ENCODE peak calls at places on chromosomes 5 and 9, in ten cellular contexts. C is stomach, X is colonic mucosa, L is suprapubic skin, D is heart right ventricle, O is esophagus squamous epithelium, P is cardiac muscle cell, M is PC-9, H is Panc1, U is GM23338. F is an unnamed sample. For H3K27me3, the result is how much of the 10 kb centered on the place peaks cover.

GRCh38 chr5:33903118-33903517 is 11.3 kb upstream of the ADAMTS12 start:
- DNase-seq in C (no peak), X (no peak), L (no peak), D (no peak), O (no peak), P (no peak), M (peak), H (no peak), U (no peak), F (no peak)

GRCh38 chr9:129962889-129963703 is 79.9 kb downstream of the FNBP1 start:
- DNase-seq in C (peak), X (peak), L (no peak), D (peak), O (peak), P (peak), M (no peak), H (no peak), U (peak), F (no peak)

GRCh38 chr9:88694625-88695024 is 159.6 kb downstream of the NXNL2 start:
- DNase-seq in C (no peak), X (no peak), L (no peak), D (peak), O (no peak), P (peak), M (no peak), H (no peak), U (no peak), F (peak)

GRCh38 chr9:91904541-91905236 is 45.3 kb downstream of the ROR2 start:
- DNase-seq in C (no peak), X (no peak), L (no peak), D (no peak), O (no peak), P (no peak), M (no peak), H (no peak), U (no peak), F (no peak)

GRCh38 chr9:98838155-98838904 is 30.9 kb downstream of the GALNT12 start:
- DNase-seq in C (no peak), X (no peak), L (no peak), D (no peak), O (no peak), P (no peak), M (no peak), H (no peak), U (no peak), F (no peak)

GRCh38 chr9:127252405-127253093 is 12.0 kb upstream of the GARNL3 start:
- DNase-seq in C (no peak), X (no peak), L (no peak), D (no peak), O (no peak), P (no peak), M (no peak), H (no peak), U (no peak), F (no peak)

GRCh38 chr9:89177401-89178161 is 1.0 kb downstream of the SHC3 start:
- DNase-seq in C (no peak), X (no peak), L (no peak), D (no peak), O (no peak), P (peak), M (no peak), H (no peak), U (peak), F (no peak)

GRCh38 chr5:79025054-79025465 is 40.0 kb upstream of the ARSB start:
- DNase-seq in C (peak), X (peak), L (peak), D (peak), O (no peak), P (peak), M (no peak), H (no peak), U (peak), F (peak)

GRCh38 chr5:9348296-9348996 is 197.4 kb downstream of the SEMA5A start:
- DNase-seq in C (no peak), X (no peak), L (no peak), D (no peak), O (no peak), P (peak), M (peak), H (no peak), U (no peak), F (no peak)

GRCh38 chr9:136114606-136115005 is 4.1 kb downstream of the TMEM250 start:
- DNase-seq in C (no peak), X (no peak), L (no peak), D (no peak), O (no peak), P (no peak), M (no peak), H (no peak), U (no peak), F (no peak)

GRCh38 chr9:91714874-91715615 is 235.0 kb downstream of the ROR2 start:
- DNase-seq in C (no peak), X (no peak), L (peak), D (no peak), O (no peak), P (no peak), M (no peak), H (no peak), U (no peak), F (no peak)

GRCh38 chr9:7161469-7161868 is 403.7 kb downstream of the KDM4C start:
- DNase-seq in C (no peak), X (no peak), L (no peak), D (no peak), O (no peak), P (no peak), M (no peak), H (no peak), U (no peak), F (no peak)

GRCh38 chr5:153640293-153640692 is 149.8 kb downstream of the GRIA1 start:
- DNase-seq in C (no peak), X (no peak), L (no peak), D (no peak), O (no peak), P (no peak), M (no peak), H (no peak), U (no peak), F (no peak)

GRCh38 chr9:38371495-38371894 is 21.0 kb upstream of the ALDH1B1 start:
- DNase-seq in C (peak), X (peak), L (peak), D (no peak), O (no peak), P (peak), M (no peak), H (peak), U (no peak), F (no peak)

GRCh38 chr5:79859588-79859987 is 131.5 kb downstream of the MTX3 start:
- DNase-seq in C (no peak), X (no peak), L (no peak), D (no peak), O (no peak), P (no peak), M (no peak), H (no peak), U (no peak), F (no peak)

GRCh38 chr9:132350861-132351315 is 3.9 kb downstream of the SETX start:
- DNase-seq in C (no peak), X (no peak), L (no peak), D (no peak), O (no peak), P (peak), M (no peak), H (no peak), U (no peak), F (no peak)

GRCh38 chr9:89247431-89248370 is 63.3 kb upstream of the CKS2 start:
- DNase-seq in C (no peak), X (no peak), L (no peak), D (no peak), O (no peak), P (peak), M (peak), H (no peak), U (peak), F (no peak)

GRCh38 chr5:61999371-61999770 is 306.6 kb upstream of the KIF2A start:
- DNase-seq in C (no peak), X (no peak), L (no peak), D (no peak), O (no peak), P (no peak), M (no peak), H (no peak), U (no peak), F (no peak)

GRCh38 chr5:107813559-107813958 is 142.8 kb upstream of the EFNA5 start:
- DNase-seq in C (no peak), X (no peak), L (no peak), D (no peak), O (no peak), P (no peak), M (no peak), H (no peak), U (no peak), F (no peak)

GRCh38 chr5:171882118-171882517 is 96.5 kb downstream of the SMIM23 start:
- DNase-seq in C (no peak), X (no peak), L (no peak), D (no peak), O (no peak), P (no peak), M (no peak), H (no peak), U (no peak), F (no peak)

GRCh38 chr5:35031276-35031675 is 16.5 kb downstream of the AGXT2 start:
- DNase-seq in C (no peak), X (no peak), L (no peak), D (no peak), O (no peak), P (peak), M (no peak), H (no peak), U (peak), F (no peak)

GRCh38 chr9:131240047-131240921 is 36.0 kb downstream of the FAM78A start:
- DNase-seq in C (no peak), X (no peak), L (no peak), D (no peak), O (no peak), P (no peak), M (no peak), H (no peak), U (no peak), F (no peak)

GRCh38 chr5:132429451-132430440 is 60.2 kb downstream of the SLC22A5 start:
- DNase-seq in C (no peak), X (no peak), L (no peak), D (no peak), O (no peak), P (no peak), M (no peak), H (no peak), U (no peak), F (no peak)

GRCh38 chr5:26482817-26483375 is 555.5 kb downstream of the CDH9 start:
- DNase-seq in C (no peak), X (no peak), L (no peak), D (no peak), O (no peak), P (no peak), M (no peak), H (peak), U (peak), F (no peak)

GRCh38 chr9:108727580-108728056 is 128.2 kb downstream of the ACTL7B start:
- DNase-seq in C (no peak), X (no peak), L (no peak), D (peak), O (no peak), P (peak), M (no peak), H (no peak), U (no peak), F (peak)

GRCh38 chr9:117777823-117778222 is 73.6 kb downstream of the TLR4 start:
- DNase-seq in C (no peak), X (no peak), L (no peak), D (peak), O (no peak), P (no peak), M (no peak), H (no peak), U (no peak), F (no peak)

GRCh38 chr5:28254846-28255245 is 1216.5 kb upstream of the CDH9 start:
- DNase-seq in C (no peak), X (no peak), L (no peak), D (no peak), O (no peak), P (no peak), M (no peak), H (no peak), U (no peak), F (no peak)

GRCh38 chr5:132013006-132013689 is 1.7 kb upstream of the ACSL6 start:
- DNase-seq in C (peak), X (peak), L (no peak), D (peak), O (no peak), P (no peak), M (no peak), H (no peak), U (no peak), F (peak)

GRCh38 chr5:179438041-179438441 is 92.8 kb upstream of the ADAMTS2 start:
- DNase-seq in C (no peak), X (no peak), L (no peak), D (no peak), O (no peak), P (peak), M (no peak), H (no peak), U (no peak), F (no peak)

GRCh38 chr5:494667-495255 is 29.5 kb downstream of the SLC9A3 start:
- DNase-seq in C (no peak), X (no peak), L (no peak), D (no peak), O (no peak), P (no peak), M (no peak), H (no peak), U (no peak), F (no peak)
- H3K27ac ChIP-seq in C (no peak), X (no peak), L (no peak), D (no peak), O (no peak), P (no peak), M (no peak), H (no peak), U (no peak), F (no peak)

GRCh38 chr5:76960004-76960625 is 7.3 kb downstream of the CRHBP start:
- DNase-seq in C (no peak), X (no peak), L (no peak), D (no peak), O (no peak), P (peak), M (no peak), H (no peak), U (peak), F (no peak)
- TF ChIP-seq CTCF in C (no peak), X (no peak), L (no peak), D (no peak), O (no peak), P (no peak), M (no peak), H (no peak), U (no peak), F (no peak)

GRCh38 chr9:122125891-122126331 is 32.8 kb upstream of the TTLL11 start:
- DNase-seq in C (no peak), X (no peak), L (no peak), D (no peak), O (no peak), P (peak), M (no peak), H (no peak), U (no peak), F (no peak)

GRCh38 chr9:122128007-122128406 is 31.6 kb downstream of the NDUFA8 start:
- DNase-seq in C (no peak), X (no peak), L (no peak), D (no peak), O (no peak), P (no peak), M (no peak), H (no peak), U (no peak), F (no peak)

GRCh38 chr9:122128432-122129343 is 30.9 kb downstream of the NDUFA8 start:
- DNase-seq in C (no peak), X (no peak), L (no peak), D (peak), O (no peak), P (no peak), M (no peak), H (no peak), U (no peak), F (no peak)

GRCh38 chr9:122126340-122127333 is 32.9 kb downstream of the NDUFA8 start:
- DNase-seq in C (no peak), X (no peak), L (no peak), D (no peak), O (no peak), P (peak), M (no peak), H (no peak), U (peak), F (peak)

DNA sequence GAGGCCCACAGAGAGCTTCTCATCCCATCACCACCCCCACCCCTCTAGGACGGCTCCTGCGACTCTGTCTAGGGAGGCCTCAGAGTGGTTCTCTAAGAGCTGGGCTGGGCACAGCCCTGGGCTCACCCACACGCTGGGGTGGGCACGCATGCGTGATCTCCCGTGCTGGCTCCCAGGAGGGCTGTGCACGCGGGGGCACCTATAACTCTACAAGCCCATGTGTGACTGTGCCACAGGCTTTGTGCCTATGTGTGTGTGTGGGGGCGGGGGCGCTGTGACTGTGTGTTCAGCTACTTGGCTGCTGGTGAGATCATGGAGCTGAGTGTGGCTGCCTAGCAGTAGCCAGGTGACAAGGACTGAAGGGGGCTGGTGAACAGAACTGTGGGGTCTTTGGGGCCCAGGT is 32.2 kb downstream of the NDUFA8 start:
- DNase-seq in C (no peak), X (no peak), L (no peak), D (no peak), O (no peak), P (no peak), M (no peak), H (no peak), U (no peak), F (peak)
- H3K27me3 ChIP-seq in C (under half), X (under half), L (under half), D (under half), O (under half), P (under half), M (under half), H (under half), U (under half), F (under half)

GRCh38 chr9:3736186-3736585 is 210.4 kb upstream of the RFX3 start:
- DNase-seq in C (no peak), X (no peak), L (no peak), D (no peak), O (no peak), P (peak), M (no peak), H (no peak), U (no peak), F (no peak)
- H3K27ac ChIP-seq in C (no peak), X (no peak), L (no peak), D (no peak), O (no peak), P (no peak), M (no peak), H (no peak), U (no peak), F (no peak)

GRCh38 chr5:150514708-150515211 is 6.8 kb downstream of the NDST1 start:
- DNase-seq in C (peak), X (no peak), L (no peak), D (no peak), O (no peak), P (no peak), M (peak), H (no peak), U (no peak), F (no peak)

GRCh38 chr5:150515446-150515845 is 7.5 kb downstream of the NDST1 start:
- DNase-seq in C (no peak), X (no peak), L (no peak), D (no peak), O (no peak), P (peak), M (no peak), H (no peak), U (no peak), F (no peak)

GRCh38 chr5:150511641-150512367 is 3.9 kb downstream of the NDST1 start:
- DNase-seq in C (peak), X (peak), L (peak), D (peak), O (no peak), P (peak), M (peak), H (no peak), U (peak), F (no peak)

GRCh38 chr5:150512368-150512747 is 4.4 kb downstream of the NDST1 start:
- DNase-seq in C (peak), X (peak), L (no peak), D (no peak), O (no peak), P (peak), M (no peak), H (no peak), U (no peak), F (no peak)

DNA sequence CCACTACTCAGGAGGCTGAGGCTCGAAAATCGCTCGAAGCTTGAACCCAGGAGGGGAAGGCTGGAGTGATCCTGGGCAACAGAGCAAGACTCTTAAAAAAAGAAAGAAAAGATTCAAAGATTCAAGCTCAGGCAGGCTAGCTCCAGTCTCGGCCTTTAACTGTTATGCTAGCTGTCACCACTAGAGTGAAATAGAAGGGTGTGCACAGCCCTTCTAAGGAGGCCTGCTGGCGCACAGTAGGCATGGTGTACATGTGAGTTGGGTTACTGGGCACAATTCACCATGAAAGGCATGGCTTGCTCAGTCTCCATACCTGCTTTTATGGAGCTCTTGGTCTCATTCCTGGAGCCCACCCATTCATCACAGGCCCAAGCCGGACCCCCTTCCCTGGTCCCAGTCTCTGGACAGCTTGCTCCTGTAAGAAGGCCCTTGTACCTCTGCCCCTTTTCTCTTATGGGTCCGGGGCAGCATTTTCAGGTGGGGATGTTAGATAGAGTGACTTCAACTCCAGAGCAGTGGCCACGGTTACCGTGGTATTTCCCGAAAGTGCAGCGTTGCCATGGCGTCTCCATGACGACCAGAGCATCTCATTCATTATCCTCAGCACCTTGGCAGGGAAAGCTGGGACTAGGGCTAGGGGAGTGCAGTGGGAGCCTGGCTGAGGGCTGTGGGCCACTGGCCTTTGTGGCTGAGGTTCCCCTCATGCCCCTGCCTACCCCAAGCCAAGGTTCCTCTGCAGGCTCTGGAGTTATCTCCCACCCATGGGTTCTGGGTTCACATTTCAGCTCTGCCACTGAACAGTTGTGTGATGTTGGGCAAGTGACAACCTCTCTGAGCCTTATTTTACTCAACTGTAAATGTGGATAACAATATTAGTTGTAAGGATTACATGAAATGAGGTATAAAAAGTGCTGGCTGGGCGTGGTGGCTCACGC is 5.7 kb downstream of the NDST1 start:
- DNase-seq in C (no peak), X (no peak), L (no peak), D (no peak), O (no peak), P (no peak), M (no peak), H (no peak), U (peak), F (no peak)
- TF ChIP-seq CTCF in C (no peak), X (peak), L (no peak), D (no peak), O (no peak), P (no peak), M (peak), H (no peak), U (peak), F (no peak)

DNA sequence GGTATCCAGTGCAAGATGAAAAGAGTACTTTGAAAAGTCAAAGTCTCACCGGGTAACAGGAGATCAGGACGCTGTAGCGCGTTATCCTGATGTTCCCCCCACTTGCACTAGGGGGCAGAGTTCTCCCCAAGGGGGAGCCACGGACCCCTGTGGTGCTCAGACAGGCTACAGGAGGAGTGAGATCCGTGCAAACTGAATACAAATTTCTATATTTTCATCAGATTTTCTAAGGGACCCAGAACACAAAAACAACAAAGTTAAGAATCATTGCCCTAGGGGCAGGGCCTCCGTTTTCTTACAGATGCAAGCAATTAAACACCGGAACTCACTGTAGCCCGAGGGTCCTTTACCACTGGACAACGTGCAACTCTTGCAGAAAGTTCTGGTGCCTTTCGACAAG is 2.0 kb downstream of the MYO10 start:
- DNase-seq in C (peak), X (peak), L (peak), D (peak), O (no peak), P (peak), M (peak), H (peak), U (peak), F (no peak)
- H3K27me3 ChIP-seq in C (under half), X (under half), L (under half), D (under half), O (under half), P (under half), M (under half), H (under half), U (under half), F (half or more)